ENCODE peak calls at places on chromosomes 6 and 20, in five cellular contexts. O is left lung; R is stimulated activated CD4-positive, alpha-beta T cell treated with anti-CD3 and anti-CD28 coated beads, Interleukin-2, amount 100 ng/mL, for 48 hours; A is AG10803; Q is ovary. G is an unnamed sample.

GRCh38 chr6:75458895-75459294 is 34.7 kb downstream of the FILIP1 start:
- DNase-seq in O (no peak), R (no peak), A (peak; percentile 81), Q (no peak), G (no peak)

GRCh38 chr20:55103188-55103587 is 627.8 kb downstream of the DOK5 start:
- DNase-seq in O (no peak), R (no peak), A (no peak), Q (no peak), G (no peak)

GRCh38 chr6:89409461-89410035 is 2.5 kb downstream of the RRAGD start:
- DNase-seq in O (no peak), R (no peak), A (no peak), Q (no peak), G (no peak)

GRCh38 chr6:41535766-41536165 is 10.4 kb upstream of the FOXP4 start:
- DNase-seq in O (no peak), R (no peak), A (no peak), Q (no peak), G (no peak)

GRCh38 chr6:100554228-100554627 is 89.5 kb upstream of the SIM1 start:
- DNase-seq in O (no peak), R (no peak), A (no peak), Q (no peak), G (no peak)

GRCh38 chr6:14787274-14787673 is 458.6 kb upstream of the JARID2 start:
- DNase-seq in O (no peak), R (no peak), A (no peak), Q (no peak), G (no peak)

GRCh38 chr6:125008261-125008671 is 46.0 kb downstream of the RNF217 start:
- DNase-seq in O (no peak), R (no peak), A (peak; percentile 48), Q (no peak), G (no peak)

GRCh38 chr6:129140571-129140970 is 257.6 kb downstream of the LAMA2 start:
- DNase-seq in O (no peak), R (no peak), A (peak; percentile 72), Q (peak; percentile 44), G (no peak)

GRCh38 chr6:157380458-157380778 is 572 bp upstream of the ZDHHC14 start:
- DNase-seq in O (no peak), R (no peak), A (no peak), Q (no peak), G (no peak)

GRCh38 chr20:44993343-44993742 is 27.0 kb downstream of the STK4 start:
- DNase-seq in O (no peak), R (no peak), A (no peak), Q (no peak), G (no peak)